ENCODE peak calls at places on chromosome 18, in nine cellular contexts. M is cardiac muscle cell, G is HCT116, F is A549, I is breast epithelium, L is GM12865, X is fibroblast of mammary gland, S is astrocyte, J is IMR-90. R is an unnamed sample.
A peak's percentile ranks its signal among the peaks of the same experiment; 100 is the strongest.

GRCh38 chr18:1499265-1499664 is 594.6 kb downstream of the ADCYAP1 start:
- DNase-seq in M (peak; percentile 30), G (no peak), F (no peak), I (no peak), L (no peak), X (no peak), S (no peak), J (no peak), R (no peak)

GRCh38 chr18:33802955-33803354 is 224.9 kb downstream of the ASXL3 start:
- DNase-seq in M (no peak), G (no peak), F (no peak), I (peak; percentile 21), L (peak; percentile 4), X (no peak), S (no peak), J (no peak), R (no peak)

GRCh38 chr18:49944681-49945080 is 131.3 kb upstream of the ACAA2 start:
- DNase-seq in M (peak; percentile 21), G (no peak), F (no peak), I (no peak), L (peak; percentile 34), X (peak; percentile 17), S (peak; percentile 40), J (peak; percentile 7), R (peak; percentile 31)

GRCh38 chr18:67771271-67771670 is 254.8 kb upstream of the DSEL start:
- DNase-seq in M (peak; percentile 53), G (no peak), F (no peak), I (no peak), L (no peak), X (peak; percentile 60), S (peak; percentile 82), J (peak; percentile 87), R (peak; percentile 70)

GRCh38 chr18:59871711-59872362 is 28.0 kb upstream of the PMAIP1 start:
- DNase-seq in M (no peak), G (no peak), F (no peak), I (no peak), L (no peak), X (no peak), S (no peak), J (no peak), R (peak; percentile 40)

GRCh38 chr18:55748227-55748738 is 160.3 kb upstream of the TCF4 start:
- DNase-seq in M (no peak), G (no peak), F (no peak), I (no peak), L (no peak), X (no peak), S (no peak), J (no peak), R (no peak)

GRCh38 chr18:49811151-49811938 is 2.0 kb downstream of the ACAA2 start:
- DNase-seq in M (no peak), G (no peak), F (no peak), I (no peak), L (no peak), X (no peak), S (no peak), J (no peak), R (no peak)

GRCh38 chr18:76388261-76388660 is 106.8 kb downstream of the ZNF516 start:
- DNase-seq in M (no peak), G (no peak), F (no peak), I (no peak), L (no peak), X (no peak), S (no peak), J (no peak), R (no peak)

GRCh38 chr18:10442551-10442971 is 11.9 kb upstream of the APCDD1 start:
- DNase-seq in M (peak; percentile 23), G (no peak), F (no peak), I (no peak), L (no peak), X (no peak), S (no peak), J (no peak), R (no peak)

GRCh38 chr18:73688851-73689659 is 458.6 kb downstream of the FBXO15 start:
- DNase-seq in M (peak; percentile 83), G (no peak), F (no peak), I (no peak), L (peak; percentile 18), X (peak; percentile 96), S (peak; percentile 95), J (peak; percentile 98), R (peak; percentile 83)

GRCh38 chr18:3528251-3528650 is 78.3 kb downstream of the TGIF1 start:
- DNase-seq in M (no peak), G (no peak), F (no peak), I (no peak), L (no peak), X (no peak), S (no peak), J (no peak), R (no peak)

GRCh38 chr18:3524706-3525105 is 74.7 kb downstream of the TGIF1 start:
- DNase-seq in M (no peak), G (no peak), F (no peak), I (no peak), L (no peak), X (no peak), S (no peak), J (no peak), R (no peak)

GRCh38 chr18:3529077-3529476 is 79.1 kb downstream of the TGIF1 start:
- DNase-seq in M (no peak), G (no peak), F (no peak), I (no peak), L (no peak), X (no peak), S (no peak), J (no peak), R (no peak)

GRCh38 chr18:3526421-3527354 is 76.7 kb downstream of the TGIF1 start:
- DNase-seq in M (peak; percentile 79), G (no peak), F (no peak), I (no peak), L (peak; percentile 53), X (no peak), S (peak; percentile 85), J (peak; percentile 85), R (peak; percentile 76)

GRCh38 chr18:3525870-3526420 is 76.0 kb downstream of the TGIF1 start:
- DNase-seq in M (peak; percentile 36), G (no peak), F (no peak), I (no peak), L (peak; percentile 88), X (no peak), S (peak; percentile 68), J (no peak), R (peak; percentile 17)
- H3K4me3 ChIP-seq in M (no peak overlapping the region), G (no peak overlapping the region), F (no peak overlapping the region), I (no peak overlapping the region), L (peak overlapping the region; percentile 7), X (no peak overlapping the region), S (no peak overlapping the region), J (no peak overlapping the region), R (no peak overlapping the region)

DNA sequence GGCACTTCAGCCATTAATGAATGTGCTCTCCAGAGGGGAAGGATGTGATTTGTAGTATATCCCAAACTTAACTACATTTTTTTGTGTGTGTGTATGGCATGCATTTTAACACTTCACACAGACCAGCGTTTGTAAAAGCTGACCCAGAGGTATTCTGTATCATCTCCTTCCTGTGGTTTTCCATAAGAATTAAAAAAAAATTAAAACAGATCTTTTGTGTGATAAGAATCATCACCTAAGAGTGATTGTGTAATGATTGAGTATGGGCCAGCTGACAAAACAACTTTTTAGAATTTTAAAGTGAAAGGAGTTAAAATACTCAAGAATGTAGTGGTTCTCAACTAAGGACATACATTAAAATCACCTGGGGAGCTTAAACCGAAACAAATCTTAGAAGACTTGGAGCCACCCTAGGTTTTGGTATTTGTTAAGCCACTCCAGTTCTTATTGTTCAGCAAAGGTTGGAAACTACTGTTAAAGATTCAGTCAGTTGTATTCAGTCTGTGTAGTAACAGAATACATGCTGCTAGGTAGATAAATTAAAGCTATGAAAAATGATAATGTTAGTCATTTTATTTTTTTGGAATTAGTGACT is 120.1 kb downstream of the HAUS1 start:
- DNase-seq in M (no peak), G (no peak), F (no peak), I (no peak), L (no peak), X (no peak), S (peak; percentile 55), J (no peak), R (peak; percentile 25)
- TF ChIP-seq CTCF in M (no peak), G (no peak), F (no peak), I (no peak), L (no peak), X (no peak), S (no peak), J (no peak), R (no peak)

DNA sequence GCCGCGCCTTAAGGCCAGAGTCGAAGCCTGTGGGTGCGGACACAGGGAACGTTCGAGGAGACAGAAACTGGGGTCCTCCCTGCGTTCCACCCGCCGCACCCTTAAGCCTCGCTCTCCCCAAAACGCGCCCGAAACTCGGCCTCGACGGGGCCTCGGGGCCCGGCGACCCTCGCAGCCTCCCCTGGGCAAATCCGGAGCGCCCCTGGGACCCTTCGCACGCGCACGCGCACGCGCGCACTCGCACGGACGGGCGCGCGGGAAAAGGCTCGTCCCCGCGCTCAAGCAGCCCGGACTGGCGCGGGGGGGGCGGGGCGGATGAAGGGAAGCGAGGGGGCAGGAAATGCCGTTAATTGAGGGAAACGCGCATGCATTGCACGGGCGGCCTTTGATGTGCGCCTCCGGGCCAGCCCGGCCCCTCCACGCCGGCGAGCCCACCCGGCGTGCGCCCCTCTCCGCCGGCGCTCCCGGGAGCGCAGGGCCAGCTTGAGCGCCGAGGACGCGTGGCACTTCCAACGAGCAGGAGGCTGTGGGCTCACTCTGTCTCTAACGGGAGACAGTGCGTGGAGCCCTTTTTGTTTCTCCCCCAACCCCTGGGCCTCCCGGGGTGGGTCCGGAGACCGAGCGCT is 5.4 kb upstream of the SALL3 start:
- DNase-seq in M (no peak), G (no peak), F (no peak), I (no peak), L (no peak), X (no peak), S (no peak), J (no peak), R (no peak)
- H3K4me3 ChIP-seq in M (peak overlapping the region; percentile 14), G (no peak overlapping the region), F (no peak overlapping the region), I (peak overlapping the region; percentile 43), L (no peak overlapping the region), X (no peak overlapping the region), S (no peak overlapping the region), J (no peak overlapping the region), R (no peak overlapping the region)

DNA sequence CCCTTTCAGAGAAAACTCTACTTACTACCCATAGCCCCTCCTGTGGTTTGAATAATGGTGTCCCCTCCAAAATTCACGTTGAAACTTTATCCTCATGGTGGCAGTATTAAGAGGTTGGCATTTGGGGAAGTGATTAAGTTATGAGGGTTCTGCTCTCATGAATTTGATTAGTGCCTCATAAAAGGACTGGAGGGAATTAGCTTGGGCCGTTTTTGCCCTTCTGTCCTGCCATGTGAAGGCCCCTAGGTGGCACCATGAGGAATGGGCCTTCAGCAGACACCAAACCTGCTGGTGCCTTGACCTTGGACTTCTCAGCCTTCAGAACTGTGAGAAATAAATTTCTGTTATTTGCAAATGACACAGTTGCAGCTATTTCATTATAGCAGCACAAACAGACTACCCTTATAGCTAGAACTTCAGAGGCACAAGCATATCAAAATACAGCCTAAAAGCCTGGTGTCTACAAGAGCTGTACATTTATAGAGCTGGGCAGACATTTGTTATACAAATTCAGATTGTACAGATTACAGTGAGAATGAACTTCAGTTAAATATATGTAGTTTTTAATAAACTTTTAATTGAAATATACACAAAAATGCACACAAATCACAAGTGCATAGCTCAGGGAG is 2.6 kb upstream of the PTPN2 start:
- DNase-seq in M (no peak), G (no peak), F (no peak), I (no peak), L (peak; percentile 56), X (peak; percentile 20), S (no peak), J (no peak), R (no peak)
- TF ChIP-seq CTCF in M (peak; percentile 40), G (peak; percentile 71), F (peak; percentile 38), I (no peak), L (peak; percentile 42), X (peak; percentile 36), S (peak; percentile 17), J (peak; percentile 19), R (peak; percentile 53)

R was measured in choroid plexus epithelial cell.